ENCODE peak calls at places on chromosome 3, in nine cellular contexts. S is psoas muscle, T is skeletal muscle cell, P is PC-9, Z is H1, N is lower leg skin, R is A549, E is mucosa of descending colon, Q is right lobe of liver. O is an unnamed sample.

GRCh38 chr3:8524249-8524648 is 22.6 kb downstream of the LMCD1 start:
- DNase-seq in S (no peak), T (no peak), P (no peak), Z (no peak), N (no peak), R (no peak), E (no peak), Q (no peak), O (no peak)

GRCh38 chr3:105827959-105828358 is 40.9 kb downstream of the CBLB start:
- DNase-seq in S (no peak), T (peak; percentile 92), P (no peak), Z (peak; percentile 23), N (peak; percentile 33), R (peak; percentile 49), E (no peak), Q (no peak), O (no peak)

GRCh38 chr3:61233828-61234227 is 17.4 kb downstream of the FHIT start:
- DNase-seq in S (no peak), T (no peak), P (no peak), Z (no peak), N (no peak), R (no peak), E (no peak), Q (no peak), O (no peak)

GRCh38 chr3:37785718-37786117 is 76.0 kb upstream of the CTDSPL start:
- DNase-seq in S (no peak), T (no peak), P (no peak), Z (no peak), N (no peak), R (no peak), E (peak; percentile 53), Q (no peak), O (no peak)

GRCh38 chr3:194270627-194271458 is 80.3 kb downstream of the CPN2 start:
- DNase-seq in S (peak; percentile 82), T (no peak), P (peak; percentile 97), Z (no peak), N (peak; percentile 91), R (no peak), E (peak; percentile 36), Q (peak; percentile 96), O (peak; percentile 61)

GRCh38 chr3:55439657-55440405 is 47.3 kb downstream of the WNT5A start:
- DNase-seq in S (no peak), T (no peak), P (no peak), Z (no peak), N (no peak), R (no peak), E (no peak), Q (no peak), O (peak; percentile 44)

GRCh38 chr3:155064920-155065319 is 15.2 kb upstream of the MME start:
- DNase-seq in S (no peak), T (peak; percentile 45), P (no peak), Z (no peak), N (no peak), R (no peak), E (no peak), Q (no peak), O (no peak)

GRCh38 chr3:160130950-160131349 is 94.3 kb upstream of the C3orf80 start:
- DNase-seq in S (no peak), T (peak; percentile 72), P (no peak), Z (no peak), N (no peak), R (no peak), E (no peak), Q (no peak), O (peak; percentile 58)

GRCh38 chr3:36765104-36765503 is 751 bp upstream of the DCLK3 start:
- DNase-seq in S (no peak), T (no peak), P (no peak), Z (no peak), N (no peak), R (no peak), E (no peak), Q (no peak), O (no peak)

GRCh38 chr3:24583004-24583403 is 88.4 kb upstream of the THRB start:
- DNase-seq in S (no peak), T (no peak), P (no peak), Z (no peak), N (no peak), R (no peak), E (no peak), Q (peak; percentile 44), O (no peak)

GRCh38 chr3:190519886-190520285 is 6.0 kb downstream of the IL1RAP start:
- DNase-seq in S (no peak), T (no peak), P (no peak), Z (no peak), N (no peak), R (no peak), E (no peak), Q (no peak), O (no peak)

GRCh38 chr3:39911465-39912309 is 102.3 kb downstream of the MYRIP start:
- DNase-seq in S (no peak), T (no peak), P (no peak), Z (no peak), N (no peak), R (no peak), E (peak; percentile 20), Q (no peak), O (no peak)

GRCh38 chr3:62727981-62728380 is 147.2 kb downstream of the CADPS start:
- DNase-seq in S (no peak), T (no peak), P (no peak), Z (no peak), N (no peak), R (no peak), E (no peak), Q (no peak), O (no peak)
- H3K4me3 ChIP-seq in S (no peak overlapping the region), T (no peak overlapping the region), P (no peak overlapping the region), Z (no peak overlapping the region), N (no peak overlapping the region), R (no peak overlapping the region), E (no peak overlapping the region), Q (no peak overlapping the region), O (no peak overlapping the region)

GRCh38 chr3:31252216-31253185 is 280.2 kb upstream of the STT3B start:
- DNase-seq in S (no peak), T (no peak), P (no peak), Z (no peak), N (no peak), R (no peak), E (no peak), Q (no peak), O (no peak)

GRCh38 chr3:31255007-31255603 is 277.6 kb upstream of the STT3B start:
- DNase-seq in S (no peak), T (no peak), P (no peak), Z (no peak), N (no peak), R (no peak), E (no peak), Q (no peak), O (no peak)

GRCh38 chr3:31251083-31251482 is 281.6 kb upstream of the STT3B start:
- DNase-seq in S (no peak), T (no peak), P (no peak), Z (no peak), N (no peak), R (no peak), E (no peak), Q (no peak), O (no peak)

GRCh38 chr3:31254483-31254882 is 278.2 kb upstream of the STT3B start:
- DNase-seq in S (no peak), T (no peak), P (no peak), Z (no peak), N (no peak), R (no peak), E (no peak), Q (no peak), O (no peak)

DNA sequence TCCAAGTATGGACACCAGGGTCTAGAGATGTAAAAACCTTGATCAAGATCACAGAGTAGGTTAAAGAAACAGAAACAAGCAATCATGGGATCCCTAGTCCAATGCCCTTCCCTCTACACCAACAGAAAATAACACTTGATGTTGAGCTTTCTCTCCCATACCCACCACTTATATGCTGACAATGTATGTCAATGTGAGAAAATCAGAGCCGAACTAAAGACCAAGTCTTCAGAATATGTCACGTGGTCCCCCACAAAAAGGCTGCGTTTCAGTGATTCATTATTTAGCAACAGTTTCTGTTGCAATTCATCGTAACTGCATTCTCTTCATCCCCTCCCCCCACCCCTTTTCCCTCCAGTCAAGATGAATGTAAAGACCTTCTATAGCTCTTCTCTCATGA is 278.9 kb upstream of the STT3B start:
- DNase-seq in S (no peak), T (peak; percentile 26), P (no peak), Z (no peak), N (no peak), R (no peak), E (no peak), Q (no peak), O (no peak)
- H3K4me3 ChIP-seq in S (no peak overlapping the region), T (no peak overlapping the region), P (no peak overlapping the region), Z (no peak overlapping the region), N (no peak overlapping the region), R (no peak overlapping the region), E (no peak overlapping the region), Q (no peak overlapping the region), O (no peak overlapping the region)

DNA sequence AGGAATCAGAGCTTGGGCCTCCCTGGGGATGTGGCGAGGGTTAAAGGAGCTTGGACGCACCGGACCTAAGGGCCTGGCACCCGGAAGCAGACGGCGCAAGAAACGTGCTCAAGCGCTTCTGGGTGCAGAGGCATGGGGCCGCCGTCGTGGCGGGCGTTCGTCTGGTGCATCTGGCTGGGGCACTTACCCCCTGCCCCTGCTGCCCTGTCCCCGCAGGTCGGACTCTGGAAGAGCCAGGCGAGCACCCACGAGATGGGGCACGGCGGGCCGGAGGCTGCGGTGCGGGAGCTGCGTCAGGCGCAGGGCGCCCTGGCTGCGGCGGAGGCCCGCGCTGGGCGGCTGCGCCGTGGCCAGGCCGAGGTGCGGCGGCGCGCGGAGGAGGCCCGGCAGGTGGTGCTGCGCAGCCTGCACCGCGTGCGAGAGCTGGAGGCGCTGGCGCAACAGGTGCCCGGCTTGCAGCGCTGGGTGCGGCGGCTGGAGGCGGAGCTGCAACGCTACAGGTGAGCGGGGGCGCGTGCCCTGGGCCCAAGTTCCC is 2.5 kb downstream of the EFCC1 start:
- DNase-seq in S (no peak), T (no peak), P (no peak), Z (no peak), N (no peak), R (no peak), E (peak; percentile 70), Q (no peak), O (peak; percentile 56)
- H3K4me3 ChIP-seq in S (no peak overlapping the region), T (no peak overlapping the region), P (no peak overlapping the region), Z (peak overlapping the region; percentile 24), N (no peak overlapping the region), R (no peak overlapping the region), E (no peak overlapping the region), Q (peak overlapping the region; percentile 26), O (peak overlapping the region; percentile 47)

DNA sequence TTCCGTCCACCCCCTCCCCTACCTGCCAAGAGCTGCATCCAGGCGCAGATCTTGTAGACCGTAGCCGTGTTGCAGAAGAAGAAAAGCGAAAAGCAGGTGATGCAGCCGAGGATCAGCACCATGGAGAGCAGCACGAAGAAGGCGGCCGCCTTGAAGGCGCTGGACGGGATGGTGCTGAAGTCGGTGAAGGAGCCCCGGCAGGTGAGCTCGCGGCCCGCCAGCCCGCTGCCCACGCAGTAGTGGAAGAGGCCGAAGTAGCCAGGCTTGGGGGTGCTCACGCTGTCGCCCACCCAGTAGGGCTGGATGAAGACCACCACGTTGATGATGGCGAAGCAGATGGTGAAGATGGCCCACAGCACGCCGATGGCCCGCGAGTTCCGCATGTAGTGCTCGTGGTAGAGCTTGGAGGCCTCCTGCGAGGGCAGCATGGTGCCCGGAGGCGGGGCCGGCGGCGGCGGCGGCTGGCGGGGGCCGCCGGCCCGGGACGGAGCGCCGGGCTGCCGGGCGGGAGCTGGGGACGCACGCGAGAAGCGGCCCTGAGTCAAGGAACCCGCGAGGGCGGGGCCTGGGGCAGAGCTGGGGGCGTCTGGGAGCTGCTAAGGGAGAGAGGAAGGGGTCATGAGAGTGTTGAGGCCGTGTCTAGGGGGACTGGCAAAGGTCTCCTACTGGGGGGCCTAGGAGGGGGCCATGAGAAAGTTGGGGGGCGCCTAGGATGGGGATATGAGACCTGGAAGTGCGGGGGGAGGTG is 1.2 kb downstream of the LHFPL4 start:
- DNase-seq in S (peak; percentile 20), T (no peak), P (no peak), Z (peak; percentile 75), N (peak; percentile 15), R (no peak), E (peak; percentile 69), Q (no peak), O (peak; percentile 38)
- H3K4me3 ChIP-seq in S (no peak overlapping the region), T (no peak overlapping the region), P (no peak overlapping the region), Z (peak overlapping the region; percentile 78), N (no peak overlapping the region), R (no peak overlapping the region), E (no peak overlapping the region), Q (no peak overlapping the region), O (no peak overlapping the region)